ENCODE peak calls at places on chromosomes 1 and 21, in five cellular contexts. A is nucleus accumbens, Y is HS-27A, T is GDM1, I is LoVo. J is an unnamed sample.

GRCh38 chr21:38751379-38752050 is 54.2 kb upstream of the ETS2 start:
- DNase-seq in T (peak), Y (no peak), A (peak), I (no peak), J (no peak)

GRCh38 chr1:171128463-171128862 is 37.8 kb downstream of the FMO3 start:
- DNase-seq in T (no peak), A (no peak), Y (no peak), I (no peak), J (no peak)

GRCh38 chr1:81498370-81499184 is 302.2 kb upstream of the ADGRL2 start:
- DNase-seq in A (no peak), I (no peak), Y (no peak), T (no peak), J (no peak)

GRCh38 chr1:9588551-9589143 is at the start of gene TMEM201:
- DNase-seq in A (peak), I (peak), Y (peak), T (peak), J (peak)

GRCh38 chr1:32984090-32984828 is 19.6 kb upstream of the RNF19B start:
- DNase-seq in I (no peak), A (peak), T (no peak), Y (no peak), J (no peak)

GRCh38 chr1:222877854-222878253 is 63.0 kb downstream of the DISP1 start:
- DNase-seq in T (no peak), A (no peak), Y (no peak), I (no peak), J (no peak)

GRCh38 chr1:33275706-33276572 is 19.6 kb downstream of the ZNF362 start:
- DNase-seq in Y (no peak), I (no peak), T (no peak), A (no peak), J (no peak)

GRCh38 chr1:225735252-225736149 is 42.1 kb upstream of the SRP9 start:
- DNase-seq in Y (peak), T (no peak), A (no peak), I (peak), J (no peak)

GRCh38 chr1:150281221-150281757 is 1.1 kb upstream of the CIART start:
- DNase-seq in I (peak), Y (peak), T (peak), A (peak), J (peak)

GRCh38 chr21:46095106-46095719 is 2.7 kb upstream of the COL6A2 start:
- DNase-seq in Y (no peak), I (no peak), A (no peak), T (no peak), J (no peak)

GRCh38 chr1:103326595-103326994 is 198.9 kb upstream of the RNPC3 start:
- DNase-seq in Y (no peak), T (no peak), A (no peak), I (no peak), J (no peak)

J was measured in KG1.